ENCODE peak calls at places on chromosomes 3 and 15, in six cellular contexts. H, C, S, O, J and E are unnamed samples.

GRCh38 chr3:139241783-139242182 is 102.0 kb upstream of the MRPS22 start:
- DNase-seq in H (no peak), J (no peak), S (no peak), C (no peak), O (no peak), E (no peak)

GRCh38 chr15:64891546-64891945 is 20.2 kb upstream of the ANKDD1A start:
- DNase-seq in O (no peak), S (no peak), J (no peak), H (no peak), C (no peak), E (no peak)

GRCh38 chr15:60649845-60650548 is 171.1 kb upstream of the ICE2 start:
- DNase-seq in O (no peak), S (no peak), H (no peak), C (no peak), J (no peak), E (no peak)

GRCh38 chr3:144754076-144754783 is 782.6 kb downstream of the DIPK2A start:
- DNase-seq in O (no peak), S (no peak), H (no peak), C (no peak), J (no peak), E (no peak)

GRCh38 chr3:121431717-121432517 is 113.9 kb downstream of the POLQ start:
- DNase-seq in C (no peak), H (peak), J (peak), S (peak), O (no peak), E (no peak)

GRCh38 chr3:183577336-183577735 is 21.8 kb upstream of the KLHL6 start:
- DNase-seq in O (no peak), H (no peak), J (no peak), S (no peak), C (no peak), E (no peak)

GRCh38 chr15:22810735-22811338 is 24.4 kb downstream of the NIPA1 start:
- DNase-seq in H (no peak), C (no peak), O (no peak), J (no peak), S (no peak), E (no peak)

GRCh38 chr3:24255414-24255813 is 239.2 kb downstream of the THRB start:
- DNase-seq in H (no peak), C (no peak), O (no peak), S (no peak), J (no peak), E (no peak)

GRCh38 chr3:147614210-147614609 is 205.0 kb downstream of the ZIC1 start:
- DNase-seq in C (no peak), H (no peak), S (peak), J (no peak), O (no peak), E (no peak)

GRCh38 chr3:174122411-174122810 is 724.9 kb downstream of the NLGN1 start:
- DNase-seq in O (no peak), S (no peak), C (no peak), H (no peak), J (no peak), E (no peak)

GRCh38 chr15:49331951-49332350 is 91.1 kb upstream of the FGF7 start:
- DNase-seq in S (peak), C (no peak), O (no peak), J (no peak), H (no peak), E (no peak)

GRCh38 chr3:47605646-47606045 is 27.0 kb upstream of the CSPG5 start:
- DNase-seq in O (no peak), H (no peak), S (no peak), J (no peak), C (no peak), E (no peak)

GRCh38 chr3:115146032-115146417 is 1.1 kb downstream of the ZBTB20 start:
- DNase-seq in S (peak), O (peak), C (no peak), H (peak), J (peak), E (no peak)

GRCh38 chr15:87764461-87765236 is 491.9 kb downstream of the NTRK3 start:
- DNase-seq in O (no peak), C (no peak), S (peak), H (no peak), J (peak), E (no peak)

GRCh38 chr3:42556089-42556632 is 25.6 kb downstream of the SEC22C start:
- DNase-seq in O (no peak), C (no peak), J (no peak), S (no peak), H (no peak), E (no peak)

GRCh38 chr15:98689431-98689861 is 41.1 kb downstream of the IGF1R start:
- DNase-seq in C (no peak), H (no peak), S (peak), O (no peak), J (no peak), E (no peak)